ENCODE peak calls at places on chromosome X, in eight cellular contexts. W is GM12892, E is upper lobe of left lung, S is GM12891, F is sigmoid colon, M is H1, R is suprapubic skin, X is transverse colon. A is an unnamed sample.

GRCh38 chrX:24982306-24982965 is 33.3 kb downstream of the ARX start:
- DNase-seq in W (no peak), X (no peak), S (no peak), M (no peak), E (no peak), R (no peak), F (no peak), A (no peak)

GRCh38 chrX:55011294-55011693 is 11.1 kb downstream of the APEX2 start:
- DNase-seq in E (no peak), X (no peak), F (no peak), S (no peak), R (no peak), W (no peak), M (no peak), A (no peak)

GRCh38 chrX:53073115-53073581 is 9.0 kb upstream of the TSPYL2 start:
- DNase-seq in X (no peak), W (no peak), F (no peak), M (no peak), E (no peak), S (no peak), R (peak), A (no peak)

GRCh38 chrX:113305496-113305895 is 464.9 kb upstream of the AMOT start:
- DNase-seq in F (no peak), W (no peak), S (no peak), R (no peak), E (no peak), M (no peak), X (no peak), A (no peak)

GRCh38 chrX:16711219-16712115 is 1.0 kb downstream of the CTPS2 start:
- DNase-seq in M (peak), R (no peak), E (no peak), X (no peak), S (peak), W (peak), F (peak), A (no peak)

GRCh38 chrX:19624754-19625153 is 109.4 kb upstream of the MAP3K15 start:
- DNase-seq in R (no peak), X (no peak), F (no peak), M (no peak), S (no peak), W (no peak), E (no peak), A (no peak)

GRCh38 chrX:15233416-15234015 is 36.4 kb downstream of the ASB9 start:
- DNase-seq in M (no peak), S (no peak), E (no peak), F (no peak), R (no peak), X (no peak), W (no peak), A (no peak)

GRCh38 chrX:56812515-56813105 is 83.6 kb downstream of the NBDY start:
- DNase-seq in M (no peak), W (no peak), X (no peak), S (no peak), R (no peak), E (no peak), F (no peak), A (peak)

GRCh38 chrX:153502796-153503195 is 8.0 kb downstream of the BGN start:
- DNase-seq in X (no peak), F (no peak), S (no peak), R (no peak), E (no peak), W (no peak), M (no peak), A (no peak)

GRCh38 chrX:103941201-103941975 is 21.0 kb upstream of the TMSB15B start:
- DNase-seq in X (no peak), W (no peak), E (no peak), M (no peak), F (no peak), S (no peak), R (no peak), A (no peak)

GRCh38 chrX:125710403-125711062 is 390.9 kb downstream of the TEX13C start:
- DNase-seq in W (no peak), M (no peak), S (no peak), X (no peak), F (no peak), R (no peak), E (no peak), A (no peak)

GRCh38 chrX:139267858-139268257 is 262.7 kb upstream of the F9 start:
- DNase-seq in R (no peak), E (no peak), W (no peak), X (no peak), M (no peak), S (no peak), F (no peak), A (no peak)

GRCh38 chrX:17744896-17745523 is 7.7 kb downstream of the SCML1 start:
- DNase-seq in E (no peak), F (no peak), S (no peak), M (no peak), W (no peak), X (no peak), R (no peak), A (no peak)

GRCh38 chrX:16671005-16671404 is 21.0 kb downstream of the S100G start:
- DNase-seq in R (no peak), F (no peak), W (peak), E (no peak), X (no peak), S (peak), M (no peak), A (no peak)

GRCh38 chrX:154056739-154057367 is 37.2 kb upstream of the IRAK1 start:
- DNase-seq in M (no peak), F (no peak), X (peak), W (no peak), S (no peak), R (no peak), E (peak), A (no peak)

GRCh38 chrX:115339441-115340025 is 50.0 kb downstream of the LUZP4 start:
- DNase-seq in W (no peak), E (no peak), M (no peak), X (no peak), S (no peak), R (no peak), F (no peak), A (no peak)

GRCh38 chrX:133215017-133215416 is 3.1 kb downstream of the TFDP3 start:
- DNase-seq in R (no peak), X (no peak), M (no peak), E (no peak), F (no peak), S (no peak), W (no peak), A (no peak)

GRCh38 chrX:154775611-154776349 is 13.1 kb downstream of the DKC1 start:
- DNase-seq in S (no peak), W (no peak), R (no peak), X (no peak), M (no peak), E (no peak), F (no peak), A (no peak)

GRCh38 chrX:13891367-13892146 is 74.7 kb upstream of the GPM6B start:
- DNase-seq in X (no peak), F (no peak), R (no peak), S (no peak), M (no peak), W (no peak), E (no peak), A (no peak)

GRCh38 chrX:15750611-15751159 is 12.6 kb downstream of the CA5B start:
- DNase-seq in M (no peak), S (no peak), R (no peak), X (no peak), W (no peak), F (no peak), E (no peak), A (no peak)

GRCh38 chrX:152926923-152927322 is 29.1 kb downstream of the ZNF185 start:
- DNase-seq in X (no peak), W (no peak), S (no peak), M (no peak), R (no peak), E (no peak), F (no peak), A (no peak)

GRCh38 chrX:1606476-1606875 is 8.4 kb upstream of the ASMT start:
- DNase-seq in F (peak), S (no peak), R (peak), X (no peak), E (no peak), M (no peak), W (no peak), A (no peak)

DNA sequence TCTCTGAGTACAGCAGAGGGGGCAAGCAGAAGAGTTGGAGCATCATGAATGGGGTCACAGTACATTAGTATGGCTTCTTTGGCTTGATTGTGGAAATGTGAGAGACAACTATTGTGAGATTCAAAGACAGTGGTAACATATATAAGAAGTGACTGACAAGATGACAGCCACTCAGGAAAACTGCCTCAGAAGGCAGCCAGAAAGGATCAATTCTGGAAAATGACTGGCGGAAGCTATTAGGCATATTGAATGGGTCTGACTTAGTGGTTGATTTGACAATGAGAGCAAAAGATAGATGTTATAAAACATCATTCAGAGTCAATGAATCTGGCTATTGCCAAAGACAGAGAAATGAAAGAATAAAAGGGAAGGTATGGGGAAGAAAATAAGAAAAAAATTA is 345.5 kb upstream of the MAGEB2 start:
- DNase-seq in E (no peak), M (no peak), W (no peak), X (no peak), F (no peak), R (no peak), S (no peak), A (no peak)
- TF ChIP-seq POLR2AphosphoS5 in E (no peak), M (no peak), W (no peak), X (no peak), F (no peak), R (no peak), S (no peak), A (no peak)

GRCh38 chrX:28638775-28639174 is 51.5 kb downstream of the IL1RAPL1 start:
- DNase-seq in X (no peak), W (no peak), M (no peak), S (no peak), F (no peak), E (no peak), R (no peak), A (no peak)

DNA sequence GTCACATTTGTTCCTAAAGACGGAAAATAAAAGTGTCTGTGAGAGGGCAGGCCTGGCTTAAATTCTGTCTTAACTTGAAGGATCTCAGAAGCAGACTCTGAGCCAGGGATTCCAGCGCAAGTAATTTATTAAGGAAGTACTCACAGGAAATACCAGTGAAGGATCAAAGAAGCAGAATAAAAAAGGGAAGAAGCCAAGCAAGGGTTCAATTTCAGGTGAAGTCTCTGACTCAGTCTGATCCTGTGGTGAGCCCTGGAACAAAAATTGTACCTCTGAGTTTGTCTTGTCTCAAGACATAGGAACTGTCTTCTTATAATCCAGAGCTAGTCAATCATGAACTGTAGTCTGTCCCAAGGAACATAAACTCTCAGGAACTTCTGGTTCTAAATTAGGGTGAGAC is 52.3 kb downstream of the IL1RAPL1 start:
- DNase-seq in F (no peak), S (no peak), E (no peak), M (no peak), X (no peak), R (no peak), W (no peak), A (no peak)
- TF ChIP-seq POLR2AphosphoS5 in F (no peak), S (no peak), E (no peak), M (no peak), X (no peak), R (no peak), W (no peak), A (no peak)

DNA sequence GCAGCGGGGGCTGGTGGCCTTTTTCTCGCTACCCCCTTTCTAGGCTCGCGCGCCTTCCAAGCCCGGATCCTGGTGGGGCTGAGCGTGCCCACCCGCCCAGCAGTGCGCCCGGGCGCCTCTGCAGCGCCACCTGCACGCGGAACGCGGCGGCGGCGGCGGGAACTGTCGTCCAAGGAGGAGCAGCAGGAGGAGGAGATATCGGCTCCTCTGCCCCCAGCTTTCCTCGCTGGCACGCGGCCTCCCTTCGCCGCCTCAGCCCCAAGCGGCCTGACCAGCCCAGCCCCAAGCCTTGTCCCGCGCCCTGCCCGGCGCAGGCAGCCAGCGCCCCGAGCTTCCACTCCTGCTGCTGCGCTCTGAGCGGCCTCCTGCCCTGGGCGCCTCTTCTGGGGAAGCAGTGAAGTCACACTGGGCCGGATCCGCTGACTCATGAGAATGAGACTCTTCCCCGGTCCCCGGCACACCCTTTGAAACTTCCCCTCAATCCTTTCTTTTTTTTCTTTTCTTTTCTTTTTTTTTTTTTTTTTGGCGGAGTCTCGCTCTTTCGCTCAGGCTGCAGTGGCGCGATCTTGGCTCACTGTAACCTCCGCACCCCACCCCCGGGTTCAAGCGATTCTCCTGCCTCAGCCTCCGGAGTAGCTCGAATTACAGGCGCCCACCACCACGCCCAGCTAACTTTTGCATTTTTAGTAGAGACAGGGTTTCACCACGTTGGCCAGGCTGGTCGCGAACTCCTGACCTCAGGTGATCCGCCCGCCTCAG is 10.6 kb upstream of the ELF4 start:
- DNase-seq in M (peak), F (peak), W (peak), R (peak), X (peak), E (peak), S (peak), A (no peak)
- TF ChIP-seq POLR2AphosphoS5 in M (no peak), F (peak), W (no peak), R (no peak), X (no peak), E (peak), S (no peak), A (no peak)

DNA sequence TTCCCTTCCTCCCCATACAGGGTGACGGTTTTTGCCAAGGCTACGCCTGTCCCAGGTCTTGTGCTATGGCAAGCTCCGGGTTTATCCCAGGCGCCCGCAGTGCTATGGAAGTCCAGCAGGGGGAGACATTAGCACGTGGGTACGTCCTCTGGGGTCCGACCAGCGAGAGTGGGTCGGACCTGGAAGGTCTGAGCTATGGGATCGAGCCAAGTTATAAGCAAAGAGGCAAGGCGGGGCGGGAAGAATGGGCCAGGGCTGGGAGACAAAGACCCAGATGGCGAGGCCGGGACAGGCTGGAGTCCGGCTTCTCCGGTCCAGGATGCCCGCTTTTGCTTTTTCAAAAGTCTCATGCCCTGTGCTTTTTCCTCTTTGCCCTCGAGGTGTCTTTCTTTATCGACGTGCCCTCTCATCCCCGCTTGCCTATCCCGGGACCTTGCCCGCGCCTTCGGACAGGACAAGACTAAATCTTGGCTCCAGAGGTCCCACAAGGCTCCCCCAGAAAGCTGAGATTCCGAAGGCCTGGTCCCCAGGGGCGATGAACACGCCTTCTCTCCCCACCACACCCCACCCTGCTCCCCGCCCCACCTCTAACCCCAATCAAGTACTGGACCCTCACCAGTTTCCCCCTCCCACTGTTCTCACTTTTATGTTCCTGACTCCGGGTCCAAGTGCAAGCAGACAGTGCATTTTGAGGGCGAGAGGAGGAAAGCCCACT is 816 bp upstream of the EFNB1 start:
- DNase-seq in R (peak), X (peak), M (peak), F (peak), S (no peak), W (peak), E (peak), A (no peak)
- TF ChIP-seq POLR2AphosphoS5 in R (no peak), X (no peak), M (no peak), F (peak), S (no peak), W (no peak), E (no peak), A (no peak)

GRCh38 chrX:22339459-22339858 is 66.7 kb downstream of the CBLL2 start:
- DNase-seq in W (no peak), S (no peak), M (no peak), E (no peak), F (no peak), X (no peak), R (no peak), A (no peak)
- TF ChIP-seq POLR2AphosphoS5 in W (no peak), S (no peak), M (no peak), E (no peak), F (no peak), X (no peak), R (no peak), A (no peak)

GRCh38 chrX:149937881-149938426 is 337 bp downstream of the EOLA2 start:
- DNase-seq in E (no peak), X (peak), R (no peak), S (no peak), F (peak), W (no peak), M (no peak), A (no peak)
- TF ChIP-seq POLR2AphosphoS5 in E (no peak), X (no peak), R (no peak), S (peak), F (no peak), W (peak), M (no peak), A (peak)

DNA sequence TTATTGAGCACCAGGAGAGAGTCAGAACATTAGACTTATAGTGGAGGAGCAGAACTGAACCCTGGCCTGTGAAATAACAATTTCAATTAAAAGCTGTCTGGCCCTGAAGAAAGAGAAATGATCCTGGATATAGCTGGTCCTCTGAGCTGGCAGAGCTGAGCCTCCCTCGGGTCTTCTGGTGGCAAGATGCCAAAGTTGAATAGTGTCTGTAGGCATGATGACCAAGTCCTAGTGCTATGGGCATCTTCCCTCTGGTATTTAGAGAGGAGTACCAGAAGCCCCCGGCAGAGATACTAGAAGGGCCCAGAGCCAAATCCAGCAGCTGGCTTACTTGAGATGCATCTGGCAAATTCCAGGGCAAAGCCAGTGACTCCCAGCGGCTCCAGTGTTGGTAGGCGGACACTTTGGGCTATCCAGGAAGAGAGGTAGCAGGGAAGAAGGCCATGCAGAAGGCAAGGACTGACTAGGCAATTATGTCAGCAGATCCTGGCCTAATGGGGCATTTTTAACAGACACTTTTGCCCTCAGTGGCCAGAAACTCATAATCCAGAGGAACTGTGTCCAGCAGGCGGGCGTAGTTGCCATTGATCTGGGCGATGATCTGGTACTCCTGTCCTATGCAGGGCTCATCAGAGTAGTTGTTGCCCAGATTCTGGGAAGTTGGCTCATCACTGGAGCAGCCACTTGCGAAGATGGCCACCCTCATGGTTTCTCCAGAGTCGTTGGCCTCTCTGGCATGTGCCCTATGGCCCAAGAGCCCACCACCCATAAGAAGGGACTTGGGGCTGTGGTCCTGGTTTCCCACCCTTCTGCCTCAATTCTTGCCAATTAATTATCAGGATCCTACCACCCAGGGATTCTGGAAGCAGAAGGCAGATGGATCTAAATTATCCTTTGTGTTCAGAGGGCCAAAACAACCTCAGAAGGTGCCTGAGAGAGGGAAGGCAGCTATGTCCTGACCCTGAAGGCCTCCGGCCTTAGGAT is 17.8 kb downstream of the VSIG4 start:
- DNase-seq in X (no peak), R (no peak), W (no peak), M (no peak), F (no peak), S (no peak), E (no peak), A (no peak)
- TF ChIP-seq POLR2AphosphoS5 in X (no peak), R (no peak), W (no peak), M (no peak), F (no peak), S (no peak), E (no peak), A (no peak)

GRCh38 chrX:10450229-10450958 is 170.0 kb downstream of the MID1 start:
- DNase-seq in E (no peak), W (no peak), S (no peak), M (no peak), F (no peak), X (no peak), R (no peak), A (no peak)

GRCh38 chrX:10450959-10451355 is 169.4 kb downstream of the MID1 start:
- DNase-seq in E (no peak), W (no peak), S (no peak), M (no peak), F (no peak), X (no peak), R (no peak), A (no peak)

GRCh38 chrX:10444204-10444603 is 176.2 kb downstream of the MID1 start:
- DNase-seq in R (no peak), F (no peak), E (no peak), S (no peak), X (no peak), W (no peak), M (no peak), A (no peak)

GRCh38 chrX:10447577-10448214 is 172.7 kb downstream of the MID1 start:
- DNase-seq in S (no peak), R (no peak), W (no peak), E (no peak), X (no peak), F (no peak), M (no peak), A (no peak)
- TF ChIP-seq POLR2AphosphoS5 in S (no peak), R (no peak), W (no peak), E (no peak), X (no peak), F (no peak), M (no peak), A (no peak)

DNA sequence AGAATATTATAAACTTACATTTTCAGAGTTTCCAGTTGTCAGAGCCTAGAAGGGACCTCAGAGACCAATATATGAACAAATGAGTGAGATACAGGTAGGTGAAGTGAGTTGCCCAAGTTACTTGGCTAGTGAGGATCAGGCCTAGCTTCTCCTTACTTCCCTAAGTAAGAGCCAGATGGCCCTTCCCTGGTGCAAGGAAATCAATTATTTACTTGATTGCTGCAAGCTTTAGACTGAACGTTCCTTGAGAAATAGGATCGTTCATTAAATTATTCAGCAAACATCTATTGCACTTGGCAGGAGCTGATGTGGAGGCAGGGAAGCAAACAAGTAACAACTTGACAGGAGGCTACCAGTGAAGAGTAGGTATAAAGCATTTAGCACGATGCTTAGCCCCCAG is 117.8 kb downstream of the EFHC2 start:
- DNase-seq in E (no peak), S (no peak), W (no peak), M (no peak), X (no peak), R (no peak), F (no peak), A (no peak)
- TF ChIP-seq POLR2AphosphoS5 in E (no peak), S (no peak), W (no peak), M (no peak), X (no peak), R (no peak), F (no peak), A (no peak)